ENCODE peak calls at places on chromosome 12, in nine cellular contexts. L is IMR-90, S is endothelial cell of umbilical vein, X is left ventricle myocardium inferior, H is uterus, B is substantia nigra, Z is heart right ventricle, K is lower lobe of right lung, R is H9. T is an unnamed sample.

GRCh38 chr12:123942277-123942653 is 30.4 kb downstream of the CCDC92 start:
- DNase-seq in S (peak; percentile 27), X (no peak), K (no peak), B (no peak), L (peak; percentile 90), R (no peak), Z (no peak), H (no peak), T (no peak)

GRCh38 chr12:118645219-118645618 is 268.9 kb downstream of the SUDS3 start:
- DNase-seq in L (no peak), R (peak; percentile 60), K (no peak), H (no peak), Z (peak; percentile 25), X (peak; percentile 21), B (no peak), S (no peak), T (no peak)

GRCh38 chr12:2692156-2692555 is 102.6 kb upstream of the FKBP4 start:
- DNase-seq in H (no peak), K (no peak), L (no peak), R (peak; percentile 25), Z (no peak), B (no peak), S (no peak), X (no peak), T (no peak)

GRCh38 chr12:124418791-124419190 is 123.9 kb downstream of the RFLNA start:
- DNase-seq in R (no peak), S (no peak), L (no peak), B (no peak), H (no peak), K (no peak), Z (no peak), X (no peak), T (no peak)

GRCh38 chr12:68358532-68359485 is 26.6 kb upstream of the MDM1 start:
- DNase-seq in K (no peak), B (peak; percentile 15), L (peak; percentile 82), R (peak; percentile 58), Z (peak; percentile 79), S (peak; percentile 83), H (peak; percentile 74), X (no peak), T (no peak)

GRCh38 chr12:7542813-7543212 is 39.2 kb upstream of the CD163 start:
- DNase-seq in S (no peak), X (no peak), H (no peak), K (no peak), Z (no peak), B (no peak), L (peak; percentile 14), R (no peak), T (no peak)

GRCh38 chr12:91098942-91099341 is 12.4 kb downstream of the LUM start:
- DNase-seq in B (no peak), Z (no peak), X (no peak), K (no peak), R (no peak), S (no peak), H (peak; percentile 74), L (peak; percentile 93), T (no peak)

GRCh38 chr12:27517532-27517931 is 6.5 kb upstream of the PPFIBP1 start:
- DNase-seq in H (no peak), L (no peak), Z (no peak), B (no peak), R (no peak), X (no peak), S (no peak), K (no peak), T (no peak)

GRCh38 chr12:22299294-22299912 is 35.1 kb downstream of the ST8SIA1 start:
- DNase-seq in L (no peak), R (no peak), X (no peak), H (no peak), S (no peak), Z (no peak), B (no peak), K (no peak), T (no peak)

GRCh38 chr12:56007148-56007891 is 10.2 kb downstream of the SUOX start:
- DNase-seq in L (peak; percentile 80), R (peak; percentile 97), H (peak; percentile 85), S (peak; percentile 67), Z (peak; percentile 92), X (peak; percentile 89), B (peak; percentile 84), K (peak; percentile 90), T (peak; percentile 95)

GRCh38 chr12:128932521-128932920 is 79.2 kb downstream of the GLT1D1 start:
- DNase-seq in R (no peak), Z (no peak), L (no peak), B (no peak), S (no peak), H (no peak), X (no peak), K (no peak), T (no peak)

GRCh38 chr12:118136559-118137003 is 657 bp downstream of the PEBP1 start:
- DNase-seq in H (peak; percentile 44), K (peak; percentile 84), B (peak; percentile 36), L (peak; percentile 36), R (peak; percentile 42), X (peak; percentile 46), S (peak; percentile 45), Z (peak; percentile 48), T (peak; percentile 81)

GRCh38 chr12:15677696-15678095 is 111.5 kb downstream of the EPS8 start:
- DNase-seq in Z (no peak), B (no peak), H (no peak), K (no peak), L (no peak), R (no peak), S (no peak), X (no peak), T (no peak)

GRCh38 chr12:92468358-92469020 is 234.3 kb upstream of the PLEKHG7 start:
- DNase-seq in H (no peak), X (no peak), R (no peak), L (no peak), S (no peak), K (no peak), B (no peak), Z (no peak), T (no peak)

GRCh38 chr12:78802593-78802992 is 62.0 kb upstream of the SYT1 start:
- DNase-seq in K (no peak), Z (no peak), X (no peak), R (no peak), S (no peak), B (no peak), H (no peak), L (peak; percentile 70), T (no peak)

GRCh38 chr12:52243264-52243773 is 10.3 kb downstream of the KRT7 start:
- DNase-seq in H (no peak), B (no peak), R (no peak), L (peak; percentile 28), S (peak; percentile 40), Z (no peak), K (no peak), X (no peak), T (no peak)

GRCh38 chr12:77102691-77103090 is 37.3 kb upstream of the E2F7 start:
- DNase-seq in S (peak; percentile 71), L (peak; percentile 79), R (no peak), X (no peak), B (no peak), Z (no peak), K (no peak), H (no peak), T (no peak)

GRCh38 chr12:45244561-45245348 is 28.9 kb downstream of the ANO6 start:
- DNase-seq in X (no peak), S (no peak), H (no peak), B (no peak), K (no peak), L (peak; percentile 66), R (no peak), Z (no peak), T (no peak)
- H3K27ac ChIP-seq in X (peak overlapping the region; percentile 18), S (no peak overlapping the region), H (peak overlapping the region; percentile 5), B (no peak overlapping the region), K (peak overlapping the region; percentile 20), L (no peak overlapping the region), R (peak overlapping the region; percentile 42), Z (peak overlapping the region; percentile 66), T (peak overlapping the region; percentile 19)

GRCh38 chr12:63995512-63995911 is 151.0 kb downstream of the SRGAP1 start:
- DNase-seq in S (peak; percentile 50), H (no peak), Z (no peak), L (no peak), K (no peak), B (no peak), R (no peak), X (no peak), T (no peak)
- H3K27ac ChIP-seq in S (no peak overlapping the region), H (no peak overlapping the region), Z (no peak overlapping the region), L (no peak overlapping the region), K (no peak overlapping the region), B (no peak overlapping the region), R (no peak overlapping the region), X (no peak overlapping the region), T (no peak overlapping the region)

DNA sequence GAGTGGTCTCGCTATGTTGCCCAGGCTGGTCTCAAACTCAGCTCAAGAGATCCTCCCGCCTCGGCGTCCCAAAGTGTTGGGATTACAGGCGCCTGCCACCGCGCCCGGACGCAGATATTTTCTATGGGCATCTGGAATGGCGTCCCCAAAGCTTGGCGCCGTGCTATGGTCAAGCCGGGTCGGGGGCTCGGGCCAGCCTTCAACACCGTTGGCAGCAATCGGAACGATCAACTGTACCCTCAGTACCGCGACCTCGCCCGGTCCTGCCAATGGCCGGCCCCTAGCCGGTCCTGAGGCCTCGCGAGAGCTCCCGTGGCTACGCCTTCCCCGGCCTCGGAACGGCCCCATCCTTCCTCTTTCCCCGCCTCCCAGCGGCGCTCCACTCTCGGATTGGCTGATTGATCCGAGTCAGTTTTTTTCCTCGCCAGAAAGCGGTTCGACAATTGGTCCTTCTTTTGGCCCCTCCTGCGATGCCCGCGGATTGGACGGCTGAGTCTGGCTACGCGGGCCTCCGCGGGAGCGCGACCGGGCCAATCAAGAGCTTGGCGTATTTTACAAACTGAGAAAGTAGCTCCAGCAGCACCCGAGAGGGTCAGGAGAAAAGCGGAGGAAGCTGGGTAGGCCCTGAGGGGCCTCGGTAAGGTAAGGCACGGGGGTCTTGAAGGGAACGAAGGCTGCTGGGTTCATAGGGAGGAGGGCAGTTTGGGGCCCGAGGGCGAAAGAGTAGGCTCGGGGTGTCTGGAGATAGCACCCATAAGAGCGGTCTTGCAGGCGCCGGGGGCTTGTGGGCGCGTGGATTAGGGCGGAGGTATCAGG is at the start of gene TROAP:
- DNase-seq in L (peak; percentile 97), X (peak; percentile 97), S (peak; percentile 99), R (peak; percentile 99), K (peak; percentile 98), B (peak; percentile 95), H (peak; percentile 96), Z (peak; percentile 98), T (peak; percentile 98)
- H3K27ac ChIP-seq in L (peak within 1 kb of the TSS; percentile 72), X (peak within 1 kb of the TSS; percentile 78), S (peak within 1 kb of the TSS; percentile 58), R (no peak within 1 kb of the TSS), K (peak within 1 kb of the TSS; percentile 74), B (no peak within 1 kb of the TSS), H (peak within 1 kb of the TSS; percentile 42), Z (peak within 1 kb of the TSS; percentile 61), T (no peak within 1 kb of the TSS)

DNA sequence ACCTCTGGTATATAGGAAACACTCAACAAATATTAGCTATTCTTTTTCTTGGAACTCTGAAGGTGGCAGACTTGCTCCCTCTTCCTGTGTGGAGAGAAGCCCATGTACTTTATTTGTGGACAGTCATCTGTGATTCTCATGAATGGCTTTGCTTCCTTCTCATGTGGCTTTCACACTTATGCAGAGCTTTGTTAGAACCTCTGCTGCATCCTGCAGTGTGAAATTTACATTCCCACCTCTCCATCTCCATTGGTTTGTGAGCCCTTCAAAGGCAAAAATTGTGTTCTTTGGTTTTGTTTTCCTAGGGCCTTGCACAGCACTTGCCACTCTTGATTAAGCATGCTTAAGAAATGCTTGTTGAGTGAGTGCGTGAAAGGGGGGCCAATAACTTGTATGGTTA is 51.9 kb downstream of the BICD1 start:
- DNase-seq in K (no peak), R (no peak), H (no peak), L (no peak), B (no peak), S (no peak), X (no peak), Z (no peak), T (no peak)
- H3K27ac ChIP-seq in K (no peak overlapping the region), R (no peak overlapping the region), H (no peak overlapping the region), L (no peak overlapping the region), B (no peak overlapping the region), S (no peak overlapping the region), X (no peak overlapping the region), Z (no peak overlapping the region), T (no peak overlapping the region)

GRCh38 chr12:103676863-103677262 is 89.8 kb downstream of the STAB2 start:
- DNase-seq in Z (no peak), B (no peak), X (no peak), H (no peak), K (no peak), R (no peak), L (no peak), S (peak; percentile 17), T (no peak)
- H3K27ac ChIP-seq in Z (no peak overlapping the region), B (no peak overlapping the region), X (no peak overlapping the region), H (no peak overlapping the region), K (no peak overlapping the region), R (no peak overlapping the region), L (no peak overlapping the region), S (no peak overlapping the region), T (no peak overlapping the region)

T was measured in right cardiac atrium.